ENCODE peak calls at places on chromosomes 11 and 22, in six cellular contexts. J is sciatic nerve; N is A549; Z is kidney glomerular epithelial cell; H is activated CD4-positive, alpha-beta T cell treated with anti-CD3 and anti-CD28 coated beads for 36 hours; G is RPMI7951. I is an unnamed sample.

GRCh38 chr11:66332371-66333219 is 3.6 kb downstream of the RIN1 start:
- DNase-seq in J (no peak), N (no peak), Z (no peak), H (no peak), G (no peak), I (no peak)

GRCh38 chr11:67667490-67668190 is 6.8 kb downstream of the ALDH3B2 start:
- DNase-seq in J (no peak), N (no peak), Z (no peak), H (no peak), G (no peak), I (no peak)

GRCh38 chr11:116511684-116512083 is 261.1 kb downstream of the BUD13 start:
- DNase-seq in J (no peak), N (no peak), Z (no peak), H (no peak), G (no peak), I (no peak)

GRCh38 chr22:45429921-45430775 is 16.7 kb downstream of the RIBC2 start:
- DNase-seq in J (peak), N (no peak), Z (no peak), H (no peak), G (no peak), I (no peak)

GRCh38 chr11:2789331-2789730 is 89.5 kb upstream of the KCNQ1OT1 start:
- DNase-seq in J (peak), N (no peak), Z (no peak), H (peak), G (no peak), I (no peak)

GRCh38 chr11:88404932-88405710 is 67.6 kb upstream of the CTSC start:
- DNase-seq in J (no peak), N (no peak), Z (peak), H (no peak), G (peak), I (no peak)

GRCh38 chr22:43135565-43135964 is 7.6 kb downstream of the MCAT start:
- DNase-seq in J (no peak), N (no peak), Z (no peak), H (no peak), G (no peak), I (no peak)

GRCh38 chr22:48241658-48242057 is 1479.2 kb downstream of the TBC1D22A start:
- DNase-seq in J (peak), N (no peak), Z (no peak), H (peak), G (no peak), I (peak)

GRCh38 chr11:60641940-60642339 is 57.5 kb upstream of the MS4A8 start:
- DNase-seq in J (no peak), N (no peak), Z (no peak), H (no peak), G (no peak), I (no peak)

GRCh38 chr22:36594569-36594968 is 65.6 kb upstream of the EIF3D start:
- DNase-seq in J (no peak), N (no peak), Z (no peak), H (no peak), G (no peak), I (no peak)

GRCh38 chr11:73095613-73096012 is 46.5 kb downstream of the FCHSD2 start:
- DNase-seq in J (no peak), N (no peak), Z (no peak), H (no peak), G (no peak), I (no peak)

GRCh38 chr11:46348986-46349401 is 1.7 kb downstream of the DGKZ start:
- DNase-seq in J (no peak), N (no peak), Z (no peak), H (peak), G (no peak), I (peak)

GRCh38 chr22:20319041-20319744 is 667 bp downstream of the DGCR6L start:
- DNase-seq in J (peak), N (no peak), Z (no peak), H (no peak), G (peak), I (no peak)

GRCh38 chr22:30290679-30291333 is 1.5 kb upstream of the CASTOR1 start:
- DNase-seq in J (peak), N (no peak), Z (peak), H (no peak), G (peak), I (no peak)

GRCh38 chr11:43550714-43551113 is 129.8 kb upstream of the HSD17B12 start:
- DNase-seq in J (no peak), N (no peak), Z (no peak), H (no peak), G (no peak), I (no peak)

GRCh38 chr22:38707346-38707745 is 1.6 kb downstream of the GTPBP1 start:
- DNase-seq in J (no peak), N (peak), Z (no peak), H (no peak), G (peak), I (no peak)

GRCh38 chr11:87437844-87438223 is 400.1 kb downstream of the TMEM135 start:
- DNase-seq in J (no peak), N (no peak), Z (peak), H (no peak), G (no peak), I (no peak)

GRCh38 chr11:16133867-16134266 is 222.5 kb downstream of the SOX6 start:
- DNase-seq in J (no peak), N (no peak), Z (no peak), H (no peak), G (no peak), I (no peak)

GRCh38 chr11:117972589-117973445 is 13.4 kb upstream of the IL10RA start:
- DNase-seq in J (no peak), N (no peak), Z (peak), H (no peak), G (no peak), I (no peak)

GRCh38 chr11:125542709-125543108 is 26.6 kb upstream of the EI24 start:
- DNase-seq in J (no peak), N (no peak), Z (no peak), H (no peak), G (no peak), I (no peak)

GRCh38 chr11:108235192-108235591 is 12.3 kb downstream of the ATM start:
- DNase-seq in J (no peak), N (no peak), Z (no peak), H (no peak), G (no peak), I (no peak)